ENCODE peak calls at places on chromosomes 2 and 18, in ten cellular contexts. V is prostate gland, B is Panc1, X is SK-N-MC, N is suprapubic skin, K is breast epithelium, H is spleen, G is sigmoid colon, R is upper lobe of left lung, Y is K562. O is an unnamed sample. For H3K9me3, the result is how much of the 10 kb centered on the place peaks cover.

GRCh38 chr2:11516984-11517648 is 16.7 kb upstream of the GREB1 start:
- DNase-seq in V (no peak), B (no peak), X (no peak), N (no peak), K (no peak), H (no peak), G (no peak), R (no peak), Y (no peak), O (no peak)

GRCh38 chr18:36412778-36413177 is 115.3 kb downstream of the FHOD3 start:
- DNase-seq in V (no peak), B (no peak), X (no peak), N (no peak), K (no peak), H (no peak), G (no peak), R (no peak), Y (peak), O (no peak)

GRCh38 chr18:24601624-24602023 is 141.2 kb downstream of the HRH4 start:
- DNase-seq in V (no peak), B (no peak), X (no peak), N (no peak), K (no peak), H (no peak), G (no peak), R (no peak), Y (no peak), O (no peak)

GRCh38 chr2:123762221-123762620 is 262.9 kb upstream of the CNTNAP5 start:
- DNase-seq in V (no peak), B (no peak), X (no peak), N (no peak), K (no peak), H (no peak), G (no peak), R (no peak), Y (no peak), O (no peak)

GRCh38 chr18:73842795-73843394 is 304.7 kb downstream of the FBXO15 start:
- DNase-seq in V (peak), B (peak), X (no peak), N (no peak), K (peak), H (no peak), G (no peak), R (no peak), Y (peak), O (no peak)

GRCh38 chr18:4017479-4017878 is 437.6 kb downstream of the DLGAP1 start:
- DNase-seq in V (no peak), B (no peak), X (no peak), N (no peak), K (no peak), H (no peak), G (no peak), R (no peak), Y (peak), O (no peak)

GRCh38 chr2:64262068-64262467 is 117.8 kb upstream of the PELI1 start:
- DNase-seq in V (no peak), B (no peak), X (no peak), N (no peak), K (no peak), H (no peak), G (no peak), R (no peak), Y (no peak), O (no peak)

GRCh38 chr2:150688016-150688415 is 200.5 kb upstream of the RND3 start:
- DNase-seq in V (no peak), B (no peak), X (no peak), N (no peak), K (no peak), H (no peak), G (no peak), R (no peak), Y (no peak), O (no peak)

GRCh38 chr2:127695491-127696472 is 5.5 kb upstream of the SFT2D3 start:
- DNase-seq in V (peak), B (no peak), X (no peak), N (peak), K (no peak), H (peak), G (peak), R (peak), Y (no peak), O (no peak)

GRCh38 chr2:37877457-37878315 is 47.4 kb upstream of the RMDN2 start:
- DNase-seq in V (peak), B (peak), X (peak), N (no peak), K (no peak), H (no peak), G (no peak), R (no peak), Y (peak), O (no peak)

GRCh38 chr2:64749446-64749845 is 95.7 kb upstream of the SERTAD2 start:
- DNase-seq in V (no peak), B (no peak), X (no peak), N (no peak), K (no peak), H (no peak), G (no peak), R (no peak), Y (no peak), O (no peak)

GRCh38 chr2:70143314-70144150 is 47.3 kb downstream of the C2orf42 start:
- DNase-seq in V (peak), B (no peak), X (no peak), N (no peak), K (peak), H (peak), G (peak), R (no peak), Y (peak), O (no peak)

GRCh38 chr2:85255813-85256581 is 71.8 kb downstream of the TGOLN2 start:
- DNase-seq in V (peak), B (no peak), X (no peak), N (no peak), K (peak), H (peak), G (no peak), R (peak), Y (no peak), O (no peak)

GRCh38 chr2:42410732-42411514 is 49.9 kb upstream of the COX7A2L start:
- DNase-seq in V (no peak), B (no peak), X (no peak), N (no peak), K (no peak), H (no peak), G (no peak), R (no peak), Y (no peak), O (no peak)

GRCh38 chr2:229852565-229852964 is 69.2 kb downstream of the TRIP12 start:
- DNase-seq in V (no peak), B (no peak), X (peak), N (no peak), K (no peak), H (peak), G (no peak), R (no peak), Y (peak), O (no peak)

GRCh38 chr18:44130365-44130942 is 550.2 kb upstream of the SETBP1 start:
- DNase-seq in V (peak), B (no peak), X (no peak), N (no peak), K (no peak), H (no peak), G (no peak), R (no peak), Y (peak), O (no peak)

GRCh38 chr18:42706029-42706608 is 409.4 kb downstream of the RIT2 start:
- DNase-seq in V (no peak), B (no peak), X (no peak), N (no peak), K (no peak), H (no peak), G (no peak), R (no peak), Y (no peak), O (no peak)

GRCh38 chr2:43223412-43224040 is 2.9 kb downstream of the ZFP36L2 start:
- DNase-seq in V (no peak), B (no peak), X (no peak), N (no peak), K (no peak), H (peak), G (no peak), R (no peak), Y (peak), O (no peak)

GRCh38 chr18:9928646-9929259 is 14.9 kb downstream of the VAPA start:
- DNase-seq in V (no peak), B (no peak), X (no peak), N (no peak), K (no peak), H (no peak), G (no peak), R (no peak), Y (no peak), O (no peak)

GRCh38 chr18:25830787-25831186 is 259.6 kb downstream of the SS18 start:
- DNase-seq in V (no peak), B (no peak), X (no peak), N (no peak), K (no peak), H (no peak), G (no peak), R (no peak), Y (no peak), O (no peak)

GRCh38 chr2:216170362-216170761 is 61.2 kb downstream of the XRCC5 start:
- DNase-seq in V (no peak), B (no peak), X (no peak), N (no peak), K (no peak), H (no peak), G (no peak), R (no peak), Y (no peak), O (no peak)

GRCh38 chr2:71154798-71155197 is 24.4 kb downstream of the MPHOSPH10 start:
- DNase-seq in V (no peak), B (peak), X (no peak), N (no peak), K (no peak), H (no peak), G (no peak), R (no peak), Y (peak), O (no peak)

GRCh38 chr2:142234701-142235100 is 103.9 kb upstream of the LRP1B start:
- DNase-seq in V (no peak), B (no peak), X (no peak), N (no peak), K (no peak), H (no peak), G (no peak), R (no peak), Y (no peak), O (no peak)

GRCh38 chr2:135230150-135230549 is 178.1 kb downstream of the RAB3GAP1 start:
- DNase-seq in V (no peak), B (no peak), X (no peak), N (no peak), K (no peak), H (no peak), G (no peak), R (no peak), Y (peak), O (no peak)

GRCh38 chr18:70558371-70558770 is 269.5 kb downstream of the SOCS6 start:
- DNase-seq in V (no peak), B (no peak), X (no peak), N (no peak), K (no peak), H (no peak), G (no peak), R (no peak), Y (no peak), O (no peak)
- H3K9me3 ChIP-seq in V (under half), B (under half), X (under half), N (under half), K (under half), H (under half), G (under half), R (under half), Y (under half), O (under half)

DNA sequence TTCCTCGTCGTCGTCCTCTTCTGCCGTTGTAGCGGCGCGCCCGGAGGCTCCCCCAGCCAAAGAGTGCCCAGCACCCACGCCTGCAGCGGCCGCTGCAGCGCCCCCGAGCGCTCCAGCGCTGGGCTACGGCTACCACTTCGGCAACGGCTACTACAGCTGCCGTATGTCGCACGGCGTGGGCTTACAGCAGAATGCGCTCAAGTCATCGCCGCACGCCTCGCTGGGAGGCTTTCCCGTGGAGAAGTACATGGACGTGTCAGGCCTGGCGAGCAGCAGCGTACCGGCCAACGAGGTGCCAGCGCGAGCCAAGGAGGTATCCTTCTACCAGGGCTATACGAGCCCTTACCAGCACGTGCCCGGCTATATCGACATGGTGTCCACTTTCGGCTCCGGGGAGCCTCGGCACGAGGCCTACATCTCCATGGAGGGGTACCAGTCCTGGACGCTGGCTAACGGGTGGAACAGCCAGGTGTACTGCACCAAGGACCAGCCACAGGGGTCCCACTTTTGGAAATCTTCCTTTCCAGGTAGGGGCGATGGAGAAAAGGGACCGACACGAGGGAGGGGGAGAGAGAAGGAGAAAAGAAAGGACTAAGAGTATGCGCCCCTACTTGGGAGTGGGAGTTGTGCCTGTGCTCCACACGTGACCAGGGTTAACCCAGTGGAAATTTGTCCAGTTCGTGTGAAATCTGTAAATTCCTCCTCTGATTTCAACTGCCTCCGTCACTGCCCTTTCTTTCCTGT is 796 bp downstream of the HOXD13 start:
- DNase-seq in V (no peak), B (no peak), X (no peak), N (peak), K (no peak), H (no peak), G (no peak), R (no peak), Y (no peak), O (no peak)
- H3K4me3 ChIP-seq in V (peak), B (no peak), X (peak), N (peak), K (peak), H (peak), G (peak), R (peak), Y (no peak), O (peak)

GRCh38 chr2:36071698-36072097 is 283.9 kb upstream of the CRIM1 start:
- DNase-seq in V (no peak), B (no peak), X (no peak), N (no peak), K (no peak), H (no peak), G (no peak), R (no peak), Y (no peak), O (no peak)
- TF ChIP-seq POLR2AphosphoS5 in V (no peak), B (no peak), X (no peak), N (no peak), K (no peak), H (no peak), G (no peak), R (no peak), Y (no peak), O (no peak)

GRCh38 chr2:12854001-12854530 is 137.3 kb downstream of the TRIB2 start:
- DNase-seq in V (no peak), B (no peak), X (no peak), N (no peak), K (no peak), H (peak), G (no peak), R (peak), Y (no peak), O (no peak)

GRCh38 chr2:12855508-12855907 is 138.8 kb downstream of the TRIB2 start:
- DNase-seq in V (no peak), B (no peak), X (no peak), N (no peak), K (no peak), H (no peak), G (no peak), R (no peak), Y (no peak), O (no peak)

GRCh38 chr2:12847694-12848093 is 131.0 kb downstream of the TRIB2 start:
- DNase-seq in V (no peak), B (no peak), X (no peak), N (no peak), K (no peak), H (no peak), G (no peak), R (no peak), Y (no peak), O (no peak)

GRCh38 chr2:12848176-12848575 is 131.4 kb downstream of the TRIB2 start:
- DNase-seq in V (no peak), B (no peak), X (no peak), N (no peak), K (no peak), H (no peak), G (no peak), R (no peak), Y (no peak), O (no peak)

GRCh38 chr2:12852135-12852534 is 135.4 kb downstream of the TRIB2 start:
- DNase-seq in V (no peak), B (no peak), X (no peak), N (no peak), K (no peak), H (no peak), G (no peak), R (no peak), Y (peak), O (no peak)
- H3K9me3 ChIP-seq in V (under half), B (under half), X (under half), N (under half), K (under half), H (under half), G (under half), R (under half), Y (under half), O (under half)

GRCh38 chr2:234981197-234982095 is 29.6 kb downstream of the SH3BP4 start:
- DNase-seq in V (no peak), B (peak), X (no peak), N (no peak), K (peak), H (no peak), G (peak), R (no peak), Y (no peak), O (peak)
- H3K4me3 ChIP-seq in V (peak), B (peak), X (peak), N (peak), K (no peak), H (no peak), G (no peak), R (peak), Y (no peak), O (peak)

GRCh38 chr2:158743466-158743865 is 51.7 kb upstream of the DAPL1 start:
- DNase-seq in V (no peak), B (no peak), X (no peak), N (no peak), K (no peak), H (no peak), G (no peak), R (no peak), Y (no peak), O (no peak)
- TF ChIP-seq POLR2AphosphoS5 in V (no peak), B (no peak), X (no peak), N (no peak), K (no peak), H (no peak), G (no peak), R (no peak), Y (no peak), O (no peak)

GRCh38 chr2:222307978-222308479 is 9.2 kb upstream of the PAX3 start:
- DNase-seq in V (no peak), B (no peak), X (no peak), N (no peak), K (no peak), H (no peak), G (no peak), R (no peak), Y (no peak), O (no peak)
- H3K9me3 ChIP-seq in V (under half), B (under half), X (under half), N (under half), K (under half), H (under half), G (under half), R (under half), Y (under half), O (under half)

GRCh38 chr2:44553456-44553855 is 191.7 kb downstream of the CAMKMT start:
- DNase-seq in V (no peak), B (no peak), X (no peak), N (no peak), K (no peak), H (no peak), G (no peak), R (no peak), Y (no peak), O (no peak)
- H3K4me3 ChIP-seq in V (no peak), B (no peak), X (no peak), N (no peak), K (no peak), H (no peak), G (no peak), R (no peak), Y (no peak), O (no peak)

GRCh38 chr18:79204889-79205807 is 136.0 kb downstream of the ATP9B start:
- DNase-seq in V (no peak), B (no peak), X (no peak), N (no peak), K (no peak), H (no peak), G (no peak), R (no peak), Y (no peak), O (no peak)

GRCh38 chr18:79203017-79203605 is 133.9 kb downstream of the ATP9B start:
- DNase-seq in V (no peak), B (peak), X (no peak), N (no peak), K (no peak), H (no peak), G (no peak), R (no peak), Y (no peak), O (no peak)

GRCh38 chr18:79210002-79210910 is 141.1 kb downstream of the ATP9B start:
- DNase-seq in V (no peak), B (no peak), X (no peak), N (no peak), K (no peak), H (no peak), G (no peak), R (peak), Y (no peak), O (no peak)

GRCh38 chr18:79208882-79209281 is 139.7 kb downstream of the ATP9B start:
- DNase-seq in V (no peak), B (no peak), X (no peak), N (no peak), K (no peak), H (no peak), G (no peak), R (peak), Y (no peak), O (no peak)

GRCh38 chr18:79206444-79206843 is 137.2 kb downstream of the ATP9B start:
- DNase-seq in V (no peak), B (no peak), X (no peak), N (no peak), K (no peak), H (no peak), G (no peak), R (no peak), Y (no peak), O (no peak)
- TF ChIP-seq POLR2AphosphoS5 in V (no peak), B (no peak), X (no peak), N (no peak), K (no peak), H (no peak), G (no peak), R (no peak), Y (no peak), O (no peak)

GRCh38 chr2:190538201-190538600 is 3.7 kb upstream of the NEMP2 start:
- DNase-seq in V (no peak), B (no peak), X (no peak), N (no peak), K (no peak), H (no peak), G (no peak), R (no peak), Y (no peak), O (no peak)
- H3K9me3 ChIP-seq in V (under half), B (under half), X (under half), N (under half), K (under half), H (half or more), G (under half), R (under half), Y (under half), O (under half)

O was measured in vagina.